ENCODE peak calls at places on chromosomes 13 and 19, in four cellular contexts. Z is K562, S is coronary artery, L is heart right ventricle. G is an unnamed sample.

GRCh38 chr19:1213391-1214286 is 8.1 kb downstream of the STK11 start:
- DNase-seq in S (peak), L (peak), Z (no peak), G (peak)

GRCh38 chr19:677201-677600 is 1.0 kb downstream of the FSTL3 start:
- DNase-seq in S (peak), L (peak), Z (no peak), G (peak)

GRCh38 chr19:53365899-53366493 is 491 bp downstream of the ZNF525 start:
- DNase-seq in L (no peak), Z (no peak), S (no peak), G (peak)

GRCh38 chr19:3179739-3180293 is 1.2 kb downstream of the S1PR4 start:
- DNase-seq in L (no peak), Z (no peak), S (no peak), G (no peak)

GRCh38 chr13:33639640-33640080 is 178.3 kb upstream of the RFC3 start:
- DNase-seq in L (no peak), Z (no peak), S (no peak), G (no peak)

GRCh38 chr13:30355405-30355741 is 48.0 kb upstream of the KATNAL1 start:
- DNase-seq in Z (peak), L (no peak), S (no peak), G (no peak)

GRCh38 chr13:43848250-43848649 is 31.3 kb downstream of the CCDC122 start:
- DNase-seq in Z (no peak), S (no peak), L (no peak), G (no peak)

GRCh38 chr13:73412933-73413332 is 354.1 kb downstream of the KLF5 start:
- DNase-seq in Z (no peak), S (no peak), L (no peak), G (no peak)

GRCh38 chr13:83895994-83896580 is 13.8 kb upstream of the SLITRK1 start:
- DNase-seq in S (no peak), Z (no peak), L (no peak), G (no peak)

GRCh38 chr19:12202250-12202649 is 39.4 kb downstream of the ZNF136 start:
- DNase-seq in Z (no peak), L (peak), S (no peak), G (no peak)

GRCh38 chr19:41352609-41353465 is 885 bp downstream of the TGFB1 start:
- DNase-seq in L (peak), S (peak), Z (peak), G (peak)

GRCh38 chr13:51562011-51562671 is 22.1 kb upstream of the WDFY2 start:
- DNase-seq in L (no peak), S (no peak), Z (no peak), G (no peak)

GRCh38 chr19:33263325-33264023 is 37.8 kb upstream of the SLC7A10 start:
- DNase-seq in Z (peak), L (no peak), S (no peak), G (no peak)

GRCh38 chr19:17282488-17283256 is 971 bp downstream of the ANKLE1 start:
- DNase-seq in Z (peak), S (no peak), L (peak), G (peak)

GRCh38 chr19:1318678-1319471 is 33.2 kb downstream of the EFNA2 start:
- DNase-seq in Z (no peak), S (no peak), L (no peak), G (no peak)

GRCh38 chr13:27965740-27966640 is 3.1 kb downstream of the CDX2 start:
- DNase-seq in S (no peak), Z (no peak), L (no peak), G (no peak)

GRCh38 chr19:42074513-42075363 is 1.2 kb upstream of the ZNF574 start:
- DNase-seq in Z (peak), L (no peak), S (no peak), G (no peak)

GRCh38 chr13:46339035-46339666 is 47.9 kb downstream of the RUBCNL start:
- DNase-seq in L (peak), S (no peak), Z (no peak), G (no peak)
- TF ChIP-seq CTCF in L (no peak), S (no peak), Z (no peak), G (no peak)

DNA sequence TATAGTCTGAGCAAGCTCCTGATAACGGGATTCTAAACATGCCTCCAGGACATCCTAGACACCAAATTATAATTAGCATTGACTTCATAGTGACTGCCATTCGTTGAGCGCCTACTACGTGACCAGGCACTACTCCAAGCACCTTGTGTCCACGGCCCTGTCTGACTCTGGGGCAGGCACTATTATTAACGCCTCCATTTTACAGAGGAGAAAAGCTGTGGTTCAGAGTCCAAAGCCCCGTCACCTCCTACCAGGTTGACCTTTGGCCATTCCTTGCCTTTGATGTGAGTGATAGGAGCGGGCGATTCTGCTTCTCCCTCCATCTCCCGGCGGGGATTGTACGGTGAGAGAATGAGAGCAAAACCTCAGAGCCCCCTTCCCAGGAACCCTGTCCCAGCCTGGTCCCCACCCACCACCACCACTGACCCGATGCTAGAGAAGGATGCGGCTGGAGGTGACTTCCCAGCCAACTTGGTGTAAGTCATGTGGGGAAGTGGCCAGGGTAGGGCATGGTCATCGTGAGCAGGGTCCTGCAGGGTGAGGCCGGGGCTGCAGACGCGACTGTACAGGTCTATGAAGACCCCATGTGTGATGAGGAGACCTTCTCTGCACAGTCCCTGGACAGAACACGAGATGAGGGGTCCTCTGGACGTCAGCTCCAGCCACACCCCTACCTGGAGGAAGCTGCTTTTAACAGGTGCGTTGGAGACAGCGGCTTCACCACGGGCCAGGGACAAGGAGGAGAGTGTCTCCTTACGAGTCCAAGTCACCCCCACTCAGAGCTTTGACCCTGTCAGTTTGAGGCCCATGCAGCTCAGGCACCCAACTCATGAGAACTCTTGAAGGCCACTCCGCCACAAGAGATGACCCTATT is at the start of gene IGSF23:
- DNase-seq in S (no peak), Z (no peak), L (no peak), G (no peak)
- H3K4me3 ChIP-seq in S (no peak), Z (no peak), L (no peak), G (no peak)

GRCh38 chr13:64074989-64075474 is 2659.4 kb upstream of the PCDH20 start:
- DNase-seq in S (no peak), L (no peak), Z (no peak), G (no peak)

GRCh38 chr13:64073203-64073602 is 2657.6 kb upstream of the PCDH20 start:
- DNase-seq in Z (no peak), S (no peak), L (no peak), G (no peak)

GRCh38 chr13:64069892-64070291 is 2654.2 kb upstream of the PCDH20 start:
- DNase-seq in S (no peak), Z (no peak), L (no peak), G (no peak)

GRCh38 chr13:64075543-64076271 is 2660.1 kb upstream of the PCDH20 start:
- DNase-seq in Z (peak), L (no peak), S (no peak), G (no peak)

DNA sequence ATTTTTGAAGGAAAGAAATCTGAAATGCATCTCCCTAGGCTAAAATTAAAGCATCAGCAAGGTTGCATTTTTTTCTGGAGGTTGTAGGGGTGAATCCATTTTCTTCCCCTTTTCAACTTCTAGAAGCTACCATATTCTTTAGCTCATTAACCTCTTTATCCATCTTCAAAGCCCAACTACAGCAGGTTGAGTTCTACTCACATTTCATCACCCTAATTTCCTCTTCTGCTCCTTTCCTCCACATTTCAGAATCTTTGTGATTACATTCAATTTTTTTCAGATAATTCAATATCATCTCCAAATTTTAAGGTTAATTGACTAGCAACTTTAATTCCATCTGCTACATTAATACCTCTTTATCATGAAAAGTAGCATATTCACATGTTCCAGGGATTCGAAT is 2655.7 kb upstream of the PCDH20 start:
- DNase-seq in Z (no peak), S (no peak), L (no peak), G (no peak)
- H3K27ac ChIP-seq in Z (no peak), S (no peak), L (no peak), G (no peak)

GRCh38 chr19:50703915-50704548 is 15.6 kb downstream of the SHANK1 start:
- DNase-seq in L (no peak), S (no peak), Z (peak), G (no peak)

GRCh38 chr19:50706387-50706786 is 13.2 kb downstream of the SHANK1 start:
- DNase-seq in Z (no peak), S (no peak), L (no peak), G (no peak)

GRCh38 chr19:50702870-50703829 is 16.5 kb downstream of the SHANK1 start:
- DNase-seq in S (no peak), L (no peak), Z (no peak), G (no peak)

GRCh38 chr19:50708179-50708879 is 11.3 kb downstream of the SHANK1 start:
- DNase-seq in S (no peak), L (no peak), Z (no peak), G (no peak)

DNA sequence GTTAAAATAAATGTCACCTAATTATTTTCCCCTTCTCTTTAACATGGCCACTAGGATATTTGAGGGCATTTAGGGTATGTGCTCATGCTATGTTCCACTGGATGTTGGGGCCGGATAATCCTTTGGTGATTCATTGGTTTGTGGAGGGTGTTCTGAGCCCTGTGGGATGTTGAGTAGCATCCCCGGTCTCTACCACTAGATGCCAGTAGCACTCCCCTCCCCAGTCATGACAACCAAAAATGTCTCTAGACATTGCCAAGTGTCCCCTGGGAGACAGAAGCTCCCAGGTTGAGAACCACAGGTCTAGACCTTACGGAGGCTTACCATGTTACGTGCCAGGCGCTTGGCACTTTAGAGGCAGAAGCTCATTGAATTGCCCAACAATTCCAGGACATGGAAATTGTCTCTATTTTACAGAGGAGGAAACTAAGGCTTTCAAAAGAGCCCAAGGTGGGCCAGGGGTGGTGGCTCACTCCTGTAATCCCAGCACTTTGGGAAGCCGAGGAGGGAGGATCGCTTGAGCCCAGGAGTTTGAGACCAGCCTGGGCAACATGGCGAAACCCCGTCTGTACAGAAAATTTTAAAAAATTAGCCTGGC is 14.1 kb downstream of the SHANK1 start:
- DNase-seq in Z (peak), S (no peak), L (no peak), G (no peak)
- TF ChIP-seq CTCF in Z (peak), S (no peak), L (peak), G (peak)

DNA sequence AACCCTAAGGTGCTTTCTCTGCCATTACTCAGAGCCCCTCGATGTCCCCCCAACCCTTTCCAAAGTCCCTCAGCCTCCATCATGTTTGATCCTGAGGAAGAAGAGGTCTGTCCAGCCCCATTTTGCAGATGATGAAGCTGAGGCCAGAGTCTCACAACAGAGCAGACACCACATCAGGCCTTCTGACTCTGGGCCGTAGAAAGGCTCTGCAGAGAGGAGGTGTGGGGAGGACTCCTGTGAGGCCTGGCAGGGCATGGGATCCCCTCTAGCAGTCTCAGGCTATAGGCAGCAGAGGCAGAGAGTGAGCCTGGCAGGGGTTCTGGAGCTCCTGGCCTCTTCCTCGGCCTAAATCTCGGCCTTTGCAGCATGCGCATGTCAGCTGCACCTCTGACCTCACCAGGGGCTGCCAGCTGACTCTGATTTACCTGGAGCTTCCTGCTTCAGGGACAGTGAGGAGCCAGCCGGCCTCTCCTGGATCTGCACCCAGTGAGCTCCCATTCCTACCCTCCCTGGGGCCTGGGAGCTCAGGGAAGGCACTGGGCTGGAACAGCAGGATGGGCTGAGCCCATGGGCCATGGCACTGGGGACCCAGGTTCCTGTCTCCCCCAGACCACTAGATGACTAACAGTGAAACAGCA is 41.7 kb upstream of the VSTM2B start:
- DNase-seq in S (peak), L (no peak), Z (no peak), G (no peak)
- H3K4me3 ChIP-seq in S (no peak), L (no peak), Z (no peak), G (no peak)

GRCh38 chr19:57949296-57949695 is 1.8 kb upstream of the ZNF256 start:
- DNase-seq in Z (no peak), L (no peak), S (no peak), G (no peak)

GRCh38 chr19:57947419-57948134 is at the start of gene ZNF256:
- DNase-seq in Z (peak), L (peak), S (peak), G (peak)

GRCh38 chr19:57949702-57950101 is 2.2 kb upstream of the ZNF256 start:
- DNase-seq in L (no peak), Z (no peak), S (no peak), G (no peak)

GRCh38 chr19:57946316-57946715 is 1.2 kb downstream of the ZNF256 start:
- DNase-seq in Z (no peak), S (no peak), L (no peak), G (no peak)

DNA sequence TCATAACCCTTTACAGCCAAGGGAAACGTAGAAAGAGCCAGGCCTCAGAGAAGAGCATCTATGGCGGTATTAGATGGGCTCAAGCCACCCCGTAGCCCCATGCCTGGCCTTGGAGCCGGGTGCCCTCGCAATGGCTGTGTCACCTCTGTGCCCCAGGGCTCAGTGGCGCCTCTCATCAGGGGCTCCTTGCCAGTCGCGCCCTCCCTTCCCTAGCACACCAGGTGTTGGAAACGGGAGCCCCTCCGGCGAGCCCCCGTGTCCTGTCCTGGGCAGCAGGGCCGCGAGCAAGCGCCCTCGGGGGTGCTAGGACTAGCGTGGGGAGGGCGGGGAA is 453 bp downstream of the ZNF256 start:
- DNase-seq in L (no peak), Z (no peak), S (no peak), G (no peak)
- H3K27ac ChIP-seq in L (peak), Z (no peak), S (peak), G (peak)

DNA sequence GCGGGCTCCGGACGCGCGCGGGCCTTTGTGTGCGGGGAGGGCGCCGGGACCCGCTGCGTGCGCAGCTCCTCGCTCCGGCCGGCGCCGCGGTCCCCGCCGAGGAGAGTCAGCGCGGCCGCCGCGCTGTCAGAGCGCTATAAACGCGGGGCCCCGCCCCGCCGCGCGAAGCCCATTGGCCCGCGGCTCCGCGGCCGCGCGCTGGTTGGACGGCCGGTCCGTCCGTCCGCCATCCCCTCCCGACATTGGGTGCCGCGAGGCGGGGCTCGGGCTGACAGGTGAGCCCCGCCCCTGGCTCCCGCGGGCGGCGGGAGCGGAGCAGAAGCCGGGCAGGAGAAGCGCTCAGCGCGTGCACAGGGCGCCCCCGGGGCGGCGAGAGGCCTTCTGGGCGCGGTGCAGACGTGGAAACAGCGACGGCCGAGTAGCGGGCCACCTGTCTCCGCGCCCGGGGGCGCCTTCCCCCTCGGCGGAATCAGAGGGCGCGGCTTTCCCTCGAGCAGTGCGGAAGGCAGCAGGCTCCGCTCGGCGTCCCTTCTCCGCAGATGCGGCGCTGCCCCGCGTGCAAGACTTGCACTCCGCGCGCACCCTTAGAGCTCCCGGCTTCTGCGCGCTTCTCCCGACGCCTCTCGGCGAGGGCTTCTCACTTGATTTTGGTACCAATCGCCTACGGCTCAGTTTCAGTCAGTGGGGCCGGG is at the start of gene EFNB2:
- DNase-seq in Z (peak), L (peak), S (peak), G (peak)
- TF ChIP-seq CTCF in Z (peak), L (no peak), S (no peak), G (no peak)

GRCh38 chr19:23474761-23475160 is 79.5 kb upstream of the ZNF91 start:
- DNase-seq in Z (no peak), S (no peak), L (no peak), G (no peak)

GRCh38 chr19:23474172-23474571 is 78.9 kb upstream of the ZNF91 start:
- DNase-seq in Z (no peak), L (no peak), S (no peak), G (no peak)

GRCh38 chr19:23475477-23475876 is 80.2 kb upstream of the ZNF91 start:
- DNase-seq in S (no peak), Z (no peak), L (no peak), G (no peak)

DNA sequence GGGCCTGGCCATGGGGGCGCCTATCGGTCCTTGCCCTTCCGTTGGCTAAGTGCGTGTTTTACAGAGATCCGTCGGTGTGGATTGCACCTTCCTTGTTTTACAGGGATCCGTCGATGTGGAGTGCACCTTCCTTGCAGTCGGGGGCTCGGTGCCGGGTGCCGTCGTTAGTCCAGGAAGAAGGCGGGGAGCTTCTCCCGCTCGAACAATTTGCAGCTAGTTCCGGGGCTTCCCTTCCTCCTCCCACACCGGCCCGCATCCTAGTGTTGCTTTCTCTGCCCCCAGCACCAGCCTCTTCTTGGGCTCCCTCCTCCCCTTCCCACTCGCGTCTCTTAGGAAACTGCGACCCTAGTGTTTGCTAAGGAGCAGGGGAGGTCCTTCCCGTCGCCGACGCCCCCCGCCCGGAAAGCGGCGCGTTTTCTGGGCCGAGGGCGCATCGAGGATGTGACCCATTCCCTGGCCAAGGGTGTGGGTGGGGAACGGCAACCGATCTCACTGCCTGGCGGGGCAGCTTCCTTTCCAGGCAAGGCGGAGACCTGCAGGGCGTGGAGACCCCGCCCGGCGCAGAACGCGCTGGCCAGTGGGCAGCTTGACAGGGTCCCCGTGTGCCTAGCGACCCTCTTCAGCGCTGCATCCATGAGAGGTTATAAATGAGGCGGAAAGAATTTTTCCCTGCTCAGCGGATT is 75.7 kb upstream of the ZNF91 start:
- DNase-seq in Z (no peak), L (no peak), S (no peak), G (no peak)
- H3K4me3 ChIP-seq in Z (no peak), L (peak), S (no peak), G (no peak)